ENCODE peak calls at places on chromosomes 13 and 19, in eight cellular contexts. O, E, C, G, Y, S, D and F are unnamed samples.

GRCh38 chr13:83312194-83312593 is 570.1 kb downstream of the SLITRK1 start:
- DNase-seq in C (no peak), Y (no peak), D (no peak), G (no peak), E (no peak), S (no peak), O (no peak), F (no peak)

GRCh38 chr13:25864116-25864515 is 187.7 kb downstream of the SHISA2 start:
- DNase-seq in E (no peak), G (no peak), Y (no peak), S (no peak), D (no peak), O (no peak), C (no peak), F (no peak)

GRCh38 chr13:105087941-105088340 is 1447.5 kb downstream of the EFNB2 start:
- DNase-seq in Y (no peak), O (no peak), G (no peak), D (no peak), S (no peak), E (no peak), C (peak; percentile 46), F (peak; percentile 61)

GRCh38 chr13:64029343-64030093 is 2613.9 kb upstream of the PCDH20 start:
- DNase-seq in G (no peak), O (no peak), S (no peak), D (no peak), Y (no peak), E (no peak), C (no peak), F (no peak)

GRCh38 chr19:53388168-53388567 is 6.8 kb upstream of the ZNF765 start:
- DNase-seq in C (no peak), D (no peak), Y (no peak), E (no peak), S (no peak), O (no peak), G (no peak), F (no peak)

GRCh38 chr19:47035495-47036232 is 12.8 kb downstream of the TMEM160 start:
- DNase-seq in C (peak; percentile 95), S (peak; percentile 91), G (peak; percentile 52), D (peak; percentile 94), O (peak; percentile 97), Y (peak; percentile 98), E (peak; percentile 94), F (peak; percentile 82)

GRCh38 chr19:52923782-52924593 is 760 bp upstream of the ZNF888 start:
- DNase-seq in D (no peak), E (peak; percentile 66), Y (no peak), O (no peak), S (no peak), C (no peak), G (peak; percentile 39), F (peak; percentile 83)

GRCh38 chr13:97359181-97360057 is 74.5 kb upstream of the RAP2A start:
- DNase-seq in E (peak; percentile 45), Y (no peak), S (peak; percentile 11), D (no peak), G (peak; percentile 73), C (peak; percentile 60), O (no peak), F (peak; percentile 85)

GRCh38 chr19:7799640-7800355 is 30.2 kb upstream of the EVI5L start:
- DNase-seq in O (peak; percentile 13), S (peak; percentile 33), D (peak; percentile 88), Y (no peak), C (peak; percentile 79), E (peak; percentile 77), G (peak; percentile 60), F (peak; percentile 80)

GRCh38 chr13:99626461-99627082 is 125.3 kb downstream of the TM9SF2 start:
- DNase-seq in S (no peak), C (no peak), Y (no peak), O (no peak), D (no peak), E (peak; percentile 44), G (no peak), F (no peak)

GRCh38 chr19:38842439-38843174 is 7.2 kb downstream of the HNRNPL start:
- DNase-seq in C (no peak), Y (no peak), S (peak; percentile 51), D (no peak), G (no peak), O (no peak), E (no peak), F (no peak)

GRCh38 chr19:4889034-4889825 is 13.5 kb downstream of the ARRDC5 start:
- DNase-seq in G (no peak), C (no peak), E (peak; percentile 91), S (no peak), O (no peak), D (no peak), Y (no peak), F (no peak)

GRCh38 chr19:32407004-32407992 is 1.7 kb downstream of the DPY19L3 start:
- DNase-seq in O (no peak), Y (no peak), D (no peak), S (no peak), E (peak; percentile 60), G (peak; percentile 16), C (no peak), F (peak; percentile 10)

GRCh38 chr19:14089662-14090508 is 666 bp downstream of the SAMD1 start:
- DNase-seq in C (peak; percentile 74), S (peak; percentile 38), Y (peak; percentile 53), D (no peak), G (no peak), O (no peak), E (peak; percentile 79), F (peak; percentile 63)

GRCh38 chr13:109919715-109920375 is 133.5 kb upstream of the IRS2 start:
- DNase-seq in C (no peak), G (no peak), S (no peak), Y (no peak), O (no peak), D (no peak), E (no peak), F (peak; percentile 25)

GRCh38 chr13:28536371-28536770 is 41.4 kb upstream of the FLT1 start:
- DNase-seq in Y (no peak), C (no peak), S (no peak), E (no peak), D (no peak), O (no peak), G (no peak), F (no peak)

GRCh38 chr19:54248016-54248601 is 5.5 kb upstream of the LILRA6 start:
- DNase-seq in O (no peak), G (no peak), Y (no peak), E (peak; percentile 60), D (peak; percentile 84), C (no peak), S (no peak), F (no peak)

GRCh38 chr19:48367855-48368254 is 3.7 kb downstream of the SYNGR4 start:
- DNase-seq in C (no peak), S (no peak), Y (no peak), G (no peak), D (no peak), E (no peak), O (no peak), F (no peak)

GRCh38 chr13:87678353-87678752 is 7.2 kb downstream of the SLITRK5 start:
- DNase-seq in O (no peak), E (no peak), D (no peak), Y (no peak), C (no peak), G (no peak), S (no peak), F (no peak)

GRCh38 chr13:27997904-27998522 is 9.5 kb upstream of the URAD start:
- DNase-seq in O (no peak), E (peak; percentile 42), G (peak; percentile 48), D (no peak), S (no peak), C (no peak), Y (no peak), F (peak; percentile 86)

GRCh38 chr13:97308735-97309429 is 86.7 kb downstream of the MBNL2 start:
- DNase-seq in E (peak; percentile 23), C (no peak), Y (no peak), G (peak; percentile 48), D (no peak), S (no peak), O (no peak), F (no peak)

GRCh38 chr13:74203576-74203975 is 69.4 kb upstream of the KLF12 start:
- DNase-seq in G (no peak), C (no peak), E (no peak), Y (no peak), S (no peak), D (no peak), O (no peak), F (no peak)